ENCODE peak calls at places on chromosome 12, in eight cellular contexts. Y is tibial artery, Z is foreskin fibroblast, L is left ventricle myocardium inferior, A is astrocyte of the cerebellum, F is A549, C is cardiac muscle cell, W is adrenal gland. N is an unnamed sample.

GRCh38 chr12:64610092-64610659 is at the start of gene RASSF3:
- DNase-seq in C (peak), A (no peak), W (peak), Z (peak), F (peak), Y (peak), L (peak), N (no peak)

GRCh38 chr12:88553941-88554658 is 26.2 kb downstream of the KITLG start:
- DNase-seq in A (peak), Y (peak), L (no peak), F (no peak), Z (peak), W (no peak), C (peak), N (peak)

GRCh38 chr12:109111775-109112491 is 4.5 kb upstream of the ACACB start:
- DNase-seq in C (peak), F (peak), W (peak), L (peak), Z (peak), Y (peak), A (no peak), N (no peak)

GRCh38 chr12:41663487-41664258 is 475.6 kb downstream of the PDZRN4 start:
- DNase-seq in F (peak), Z (no peak), C (peak), W (no peak), L (no peak), A (peak), Y (no peak), N (no peak)

GRCh38 chr12:110670161-110670701 is 18.7 kb downstream of the HVCN1 start:
- DNase-seq in Y (no peak), L (no peak), W (no peak), F (no peak), A (no peak), Z (no peak), C (no peak), N (no peak)

GRCh38 chr12:106957617-106958016 is 1.9 kb downstream of the TMEM263 start:
- DNase-seq in C (no peak), F (no peak), Z (no peak), L (no peak), A (no peak), W (no peak), Y (no peak), N (no peak)

GRCh38 chr12:68240079-68240478 is 13.3 kb downstream of the IL22 start:
- DNase-seq in W (peak), A (no peak), Z (peak), L (no peak), C (no peak), F (no peak), Y (peak), N (peak)

GRCh38 chr12:67981236-67982164 is 7.7 kb upstream of the IFNG-AS1 start:
- DNase-seq in C (no peak), A (peak), Y (no peak), F (peak), L (no peak), Z (peak), W (peak), N (peak)

GRCh38 chr12:102643871-102644551 is 163.6 kb upstream of the IGF1 start:
- DNase-seq in A (no peak), Y (no peak), W (no peak), Z (no peak), C (no peak), L (no peak), F (no peak), N (no peak)

GRCh38 chr12:88889326-88890110 is 309.2 kb upstream of the KITLG start:
- DNase-seq in W (no peak), Y (no peak), L (no peak), Z (peak), A (peak), C (no peak), F (no peak), N (no peak)

GRCh38 chr12:4434721-4435425 is 10.7 kb downstream of the FGF6 start:
- DNase-seq in A (no peak), W (no peak), F (no peak), C (no peak), Y (no peak), L (no peak), Z (no peak), N (no peak)

GRCh38 chr12:69834147-69834546 is 9.1 kb downstream of the MYRFL start:
- DNase-seq in Z (no peak), C (no peak), W (no peak), A (no peak), L (no peak), Y (no peak), F (no peak), N (no peak)

GRCh38 chr12:81598205-81598604 is 160.9 kb downstream of the PPFIA2 start:
- DNase-seq in C (peak), F (no peak), A (no peak), Y (no peak), Z (no peak), W (no peak), L (no peak), N (no peak)

GRCh38 chr12:111953455-111953854 is 59.5 kb downstream of the TMEM116 start:
- DNase-seq in Z (peak), C (no peak), A (no peak), L (no peak), W (peak), F (no peak), Y (peak), N (no peak)

GRCh38 chr12:120666577-120667390 is 20.2 kb upstream of the MLEC start:
- DNase-seq in C (no peak), F (no peak), A (no peak), W (no peak), Z (no peak), L (no peak), Y (no peak), N (no peak)

GRCh38 chr12:32450768-32451167 is 51.4 kb downstream of the FGD4 start:
- DNase-seq in F (no peak), Z (no peak), Y (peak), A (no peak), C (no peak), W (no peak), L (no peak), N (no peak)

GRCh38 chr12:110725267-110725666 is 17.4 kb downstream of the PPP1CC start:
- DNase-seq in Z (no peak), C (no peak), Y (no peak), W (no peak), A (no peak), F (no peak), L (no peak), N (no peak)

GRCh38 chr12:39105111-39105510 is 199.7 kb upstream of the CPNE8 start:
- DNase-seq in Z (no peak), C (no peak), F (no peak), L (no peak), A (no peak), W (no peak), Y (no peak), N (no peak)

GRCh38 chr12:113048716-113049127 is 7.8 kb upstream of the DTX1 start:
- DNase-seq in F (peak), L (no peak), Y (peak), Z (peak), A (peak), W (peak), C (peak), N (no peak)

GRCh38 chr12:52613363-52614030 is 4.9 kb downstream of the KRT73 start:
- DNase-seq in Z (no peak), C (no peak), Y (no peak), L (no peak), F (no peak), W (no peak), A (no peak), N (no peak)

GRCh38 chr12:104201238-104202001 is 14.2 kb upstream of the TXNRD1 start:
- DNase-seq in C (peak), Y (peak), F (peak), A (peak), W (peak), Z (peak), L (no peak), N (no peak)

GRCh38 chr12:84492381-84492883 is 420.2 kb downstream of the SLC6A15 start:
- DNase-seq in L (no peak), C (no peak), A (no peak), W (no peak), Y (no peak), Z (no peak), F (no peak), N (no peak)

GRCh38 chr12:131726-132465 is 65.3 kb downstream of the IQSEC3 start:
- DNase-seq in C (no peak), Y (no peak), L (no peak), F (no peak), Z (no peak), A (no peak), W (no peak), N (no peak)

GRCh38 chr12:123365141-123365917 is 682 bp upstream of the SBNO1 start:
- DNase-seq in A (peak), Z (peak), W (peak), C (peak), Y (peak), L (peak), F (peak), N (peak)

DNA sequence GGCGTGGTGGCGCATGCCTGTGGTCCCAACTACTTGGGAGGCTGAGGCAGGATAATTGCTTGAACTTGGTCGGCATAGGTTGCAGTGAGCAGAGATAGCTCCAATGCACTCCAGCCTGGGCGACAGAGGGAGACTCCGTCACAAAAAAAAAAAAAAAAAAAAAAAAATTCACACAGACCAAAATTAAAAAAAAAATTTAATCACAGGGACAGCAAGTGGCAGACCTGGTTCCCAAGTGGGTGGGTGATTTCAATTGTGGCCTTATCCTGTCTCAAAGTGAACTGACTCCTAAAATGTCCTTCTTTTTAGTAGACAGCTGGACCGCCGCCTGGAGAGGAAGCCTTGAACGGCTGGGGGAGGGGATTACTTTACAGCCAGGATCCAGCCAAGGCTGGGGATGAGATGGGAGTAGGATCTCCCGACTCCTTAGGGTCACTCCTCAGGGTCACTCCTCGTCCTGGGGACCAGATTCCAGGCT is 1.6 kb upstream of the KCNH3 start:
- DNase-seq in C (no peak), L (no peak), W (no peak), Z (no peak), F (no peak), A (no peak), Y (no peak), N (no peak)
- H3K4me3 ChIP-seq in C (peak), L (peak), W (peak), Z (no peak), F (peak), A (no peak), Y (peak), N (peak)

GRCh38 chr12:119544780-119545625 is 48.6 kb upstream of the TMEM233 start:
- DNase-seq in L (peak), C (peak), A (peak), Y (peak), F (peak), W (peak), Z (peak), N (peak)

GRCh38 chr12:119540476-119540875 is 53.1 kb upstream of the TMEM233 start:
- DNase-seq in C (no peak), L (no peak), W (no peak), Z (no peak), F (no peak), Y (no peak), A (no peak), N (no peak)

GRCh38 chr12:119547016-119547415 is 46.6 kb upstream of the TMEM233 start:
- DNase-seq in Z (no peak), L (no peak), W (no peak), C (no peak), A (no peak), Y (no peak), F (no peak), N (no peak)

GRCh38 chr12:119546340-119546739 is 47.2 kb upstream of the TMEM233 start:
- DNase-seq in W (no peak), F (no peak), C (no peak), Y (no peak), L (no peak), Z (no peak), A (no peak), N (no peak)
- TF ChIP-seq CTCF in W (no peak), F (no peak), C (no peak), Y (no peak), L (no peak), Z (no peak), A (no peak), N (no peak)

GRCh38 chr12:62313727-62314380 is 53.6 kb downstream of the USP15 start:
- DNase-seq in A (no peak), L (no peak), C (no peak), Y (no peak), F (no peak), Z (no peak), W (no peak), N (no peak)
- H3K4me3 ChIP-seq in A (no peak), L (peak), C (no peak), Y (no peak), F (no peak), Z (no peak), W (no peak), N (no peak)

GRCh38 chr12:75183967-75184366 is 25.7 kb downstream of the KCNC2 start:
- DNase-seq in L (no peak), W (no peak), A (no peak), C (no peak), Y (no peak), F (no peak), Z (no peak), N (no peak)
- TF ChIP-seq CTCF in L (no peak), W (no peak), A (no peak), C (no peak), Y (no peak), F (no peak), Z (no peak), N (no peak)

GRCh38 chr12:57135487-57135886 is 7.2 kb downstream of the LRP1 start:
- DNase-seq in Z (peak), W (no peak), A (no peak), F (no peak), C (no peak), L (peak), Y (no peak), N (no peak)

GRCh38 chr12:57131896-57132744 is 3.8 kb downstream of the LRP1 start:
- DNase-seq in L (no peak), F (no peak), Y (peak), W (no peak), Z (peak), A (no peak), C (no peak), N (no peak)

GRCh38 chr12:57133013-57133569 is 4.8 kb downstream of the LRP1 start:
- DNase-seq in Z (peak), A (no peak), W (no peak), L (no peak), C (no peak), Y (no peak), F (no peak), N (no peak)

GRCh38 chr12:57134949-57135348 is 6.7 kb downstream of the LRP1 start:
- DNase-seq in A (no peak), F (no peak), L (no peak), Y (peak), Z (no peak), C (no peak), W (no peak), N (no peak)

GRCh38 chr12:57133916-57134315 is 5.6 kb downstream of the LRP1 start:
- DNase-seq in C (peak), L (peak), A (no peak), Y (no peak), Z (peak), W (no peak), F (no peak), N (no peak)
- H3K4me3 ChIP-seq in C (no peak), L (peak), A (peak), Y (peak), Z (peak), W (peak), F (no peak), N (peak)

GRCh38 chr12:114245555-114245954 is 160.4 kb downstream of the TBX5 start:
- DNase-seq in Y (no peak), A (no peak), Z (peak), L (no peak), F (no peak), W (no peak), C (peak), N (no peak)
- TF ChIP-seq CTCF in Y (no peak), A (no peak), Z (peak), L (peak), F (no peak), W (no peak), C (peak), N (no peak)

GRCh38 chr12:116210762-116211161 is 66.7 kb downstream of the MED13L start:
- DNase-seq in A (no peak), Y (no peak), W (no peak), L (no peak), F (no peak), C (no peak), Z (no peak), N (no peak)

GRCh38 chr12:116213885-116214527 is 63.5 kb downstream of the MED13L start:
- DNase-seq in W (no peak), Y (no peak), F (no peak), L (no peak), C (no peak), Z (no peak), A (no peak), N (no peak)

GRCh38 chr12:116215021-116215420 is 62.5 kb downstream of the MED13L start:
- DNase-seq in W (no peak), Z (no peak), A (no peak), F (no peak), C (no peak), L (no peak), Y (no peak), N (no peak)

GRCh38 chr12:116210131-116210530 is 67.4 kb downstream of the MED13L start:
- DNase-seq in C (no peak), W (no peak), Y (no peak), L (no peak), Z (no peak), A (no peak), F (no peak), N (peak)

GRCh38 chr12:116213014-116213413 is 64.5 kb downstream of the MED13L start:
- DNase-seq in W (no peak), F (no peak), L (no peak), A (no peak), Z (no peak), Y (no peak), C (no peak), N (no peak)
- H3K4me3 ChIP-seq in W (no peak), F (no peak), L (no peak), A (no peak), Z (no peak), Y (no peak), C (no peak), N (no peak)

DNA sequence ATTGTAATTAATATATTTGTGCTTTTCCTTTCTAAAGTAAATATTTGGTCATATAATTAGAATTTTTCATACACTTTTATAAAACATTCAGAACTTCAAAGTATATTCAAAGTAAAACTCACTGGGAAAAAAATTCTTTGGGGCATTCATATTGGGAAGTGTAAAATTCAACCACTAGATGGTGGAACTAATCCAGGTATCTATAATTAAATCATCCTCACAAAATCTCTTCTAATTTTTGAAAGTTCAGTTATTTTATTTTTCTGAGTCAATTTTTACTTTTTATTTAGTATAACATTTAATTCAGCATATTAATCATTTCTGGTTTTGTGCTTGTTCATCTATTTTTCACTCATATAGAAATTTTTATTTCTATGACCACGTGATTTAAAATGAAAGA is 81.0 kb downstream of the NTS start:
- DNase-seq in W (no peak), A (peak), L (no peak), Z (no peak), F (no peak), Y (no peak), C (no peak), N (no peak)
- TF ChIP-seq CTCF in W (no peak), A (no peak), L (peak), Z (no peak), F (peak), Y (no peak), C (peak), N (no peak)